ENCODE peak calls at places on chromosomes 7 and 10, in six cellular contexts. A, K, H, X, D and M are unnamed samples.

GRCh38 chr10:10794056-10794455 is 223.6 kb upstream of the CELF2 start:
- DNase-seq in X (no peak), H (no peak), D (no peak), A (no peak), K (no peak), M (no peak)

GRCh38 chr10:77643795-77644468 is 6.3 kb upstream of the KCNMA1 start:
- DNase-seq in A (peak), D (peak), H (no peak), K (peak), X (no peak), M (peak)

GRCh38 chr10:96697438-96697837 is 22.9 kb downstream of the PIK3AP1 start:
- DNase-seq in D (no peak), A (no peak), X (no peak), K (no peak), H (no peak), M (no peak)

GRCh38 chr7:604038-604883 is 84.6 kb upstream of the PDGFA start:
- DNase-seq in H (peak), K (no peak), D (no peak), A (peak), X (peak), M (peak)

GRCh38 chr10:79376751-79377556 is 29.7 kb downstream of the PPIF start:
- DNase-seq in A (no peak), X (no peak), K (no peak), H (no peak), D (no peak), M (no peak)

GRCh38 chr7:1059200-1060091 is 15.1 kb downstream of the GPR146 start:
- DNase-seq in D (peak), H (no peak), X (no peak), A (no peak), K (peak), M (peak)

GRCh38 chr10:37711617-37712488 is 145.6 kb downstream of the ZNF248 start:
- DNase-seq in D (no peak), K (no peak), H (no peak), A (peak), X (no peak), M (no peak)

GRCh38 chr7:47669178-47669878 is 87.4 kb upstream of the TNS3 start:
- DNase-seq in D (no peak), K (peak), A (peak), X (peak), H (peak), M (peak)

GRCh38 chr10:101851411-101852116 is 8.0 kb upstream of the KCNIP2 start:
- DNase-seq in A (peak), D (no peak), H (no peak), X (no peak), K (no peak), M (no peak)

GRCh38 chr7:985915-986741 is 3.1 kb downstream of the CYP2W1 start:
- DNase-seq in K (peak), D (no peak), A (peak), H (no peak), X (no peak), M (peak)

GRCh38 chr7:101911800-101912705 is 94.6 kb downstream of the CUX1 start:
- DNase-seq in A (peak), X (peak), D (no peak), K (no peak), H (peak), M (peak)

GRCh38 chr7:112001089-112001826 is 204.9 kb downstream of the DOCK4 start:
- DNase-seq in X (no peak), D (no peak), H (no peak), A (no peak), K (peak), M (peak)

GRCh38 chr10:105950410-105950809 is 1214.1 kb downstream of the SORCS1 start:
- DNase-seq in H (peak), X (peak), A (peak), D (peak), K (peak), M (peak)

GRCh38 chr7:121302214-121302745 is 26.5 kb upstream of the WNT16 start:
- DNase-seq in D (no peak), H (no peak), A (no peak), K (no peak), X (no peak), M (peak)

GRCh38 chr7:65239707-65240352 is 133.8 kb upstream of the ZNF92 start:
- DNase-seq in K (peak), A (peak), H (no peak), X (no peak), D (peak), M (peak)

GRCh38 chr10:93745411-93746065 is 12.2 kb upstream of the LGI1 start:
- DNase-seq in X (no peak), A (no peak), D (peak), H (no peak), K (peak), M (peak)

GRCh38 chr7:129434846-129435318 is 650 bp downstream of the STRIP2 start:
- DNase-seq in A (no peak), K (no peak), D (peak), X (peak), H (no peak), M (peak)

GRCh38 chr7:47356261-47356660 is 225.7 kb downstream of the TNS3 start:
- DNase-seq in K (no peak), X (no peak), A (no peak), D (no peak), H (no peak), M (no peak)

GRCh38 chr10:21495002-21495685 is 30.3 kb downstream of the SKIDA1 start:
- DNase-seq in H (no peak), K (no peak), D (no peak), A (peak), X (no peak), M (no peak)

GRCh38 chr7:727104-727805 is at the start of gene PRKAR1B:
- DNase-seq in D (no peak), X (no peak), H (no peak), K (peak), A (no peak), M (peak)

GRCh38 chr10:86348321-86349210 is 18.0 kb downstream of the GRID1 start:
- DNase-seq in A (no peak), X (peak), K (no peak), D (peak), H (no peak), M (peak)

GRCh38 chr10:97498841-97499560 is at the start of gene UBTD1:
- DNase-seq in X (peak), A (peak), K (peak), D (peak), H (peak), M (peak)

GRCh38 chr10:129959544-129960492 is 4.3 kb downstream of the EBF3 start:
- DNase-seq in A (no peak), H (no peak), X (no peak), D (peak), K (no peak), M (no peak)

GRCh38 chr10:131972474-131973071 is 9.2 kb downstream of the BNIP3 start:
- DNase-seq in X (peak), H (peak), D (no peak), A (peak), K (no peak), M (peak)

GRCh38 chr10:133254421-133255120 is 16.9 kb downstream of the VENTX start:
- DNase-seq in D (no peak), H (no peak), X (no peak), K (no peak), A (peak), M (no peak)

GRCh38 chr7:47764746-47765145 is 182.8 kb upstream of the TNS3 start:
- DNase-seq in H (no peak), X (no peak), A (no peak), D (no peak), K (no peak), M (no peak)

GRCh38 chr7:37062019-37062418 is 337.7 kb upstream of the AOAH start:
- DNase-seq in D (no peak), K (no peak), A (no peak), X (no peak), H (no peak), M (no peak)

GRCh38 chr10:49275896-49276295 is 23.1 kb upstream of the C10orf71 start:
- DNase-seq in H (no peak), A (no peak), X (no peak), D (no peak), K (no peak), M (no peak)

GRCh38 chr10:97069576-97070362 is 116.0 kb downstream of the SLIT1 start:
- DNase-seq in X (no peak), A (no peak), D (no peak), H (no peak), K (peak), M (peak)

GRCh38 chr10:124324451-124324850 is 94.3 kb downstream of the OAT start:
- DNase-seq in X (no peak), A (no peak), K (no peak), H (no peak), D (no peak), M (no peak)

GRCh38 chr10:97154789-97155188 is 31.0 kb downstream of the SLIT1 start:
- DNase-seq in A (no peak), D (no peak), K (no peak), H (no peak), X (no peak), M (no peak)

GRCh38 chr10:60424971-60425370 is 35.3 kb upstream of the ANK3 start:
- DNase-seq in X (no peak), K (no peak), H (no peak), D (no peak), A (no peak), M (no peak)
- H3K4me3 ChIP-seq in X (no peak), K (no peak), H (no peak), D (no peak), A (no peak), M (no peak)

GRCh38 chr7:141486959-141487358 is 64.3 kb upstream of the AGK start:
- DNase-seq in K (no peak), D (no peak), X (no peak), A (no peak), H (no peak), M (no peak)

GRCh38 chr7:141481971-141482370 is 69.2 kb upstream of the AGK start:
- DNase-seq in D (no peak), H (no peak), A (no peak), X (no peak), K (no peak), M (no peak)

GRCh38 chr7:141480953-141481352 is 70.3 kb upstream of the AGK start:
- DNase-seq in A (no peak), D (no peak), K (no peak), H (no peak), X (no peak), M (no peak)

GRCh38 chr7:141483044-141483443 is 68.2 kb upstream of the AGK start:
- DNase-seq in X (no peak), K (peak), D (no peak), H (no peak), A (no peak), M (no peak)

GRCh38 chr7:141484907-141485306 is 66.3 kb upstream of the AGK start:
- DNase-seq in A (no peak), X (no peak), K (no peak), H (no peak), D (no peak), M (no peak)
- TF ChIP-seq CTCF in A (no peak), X (no peak), K (no peak), H (no peak), D (no peak), M (no peak)

DNA sequence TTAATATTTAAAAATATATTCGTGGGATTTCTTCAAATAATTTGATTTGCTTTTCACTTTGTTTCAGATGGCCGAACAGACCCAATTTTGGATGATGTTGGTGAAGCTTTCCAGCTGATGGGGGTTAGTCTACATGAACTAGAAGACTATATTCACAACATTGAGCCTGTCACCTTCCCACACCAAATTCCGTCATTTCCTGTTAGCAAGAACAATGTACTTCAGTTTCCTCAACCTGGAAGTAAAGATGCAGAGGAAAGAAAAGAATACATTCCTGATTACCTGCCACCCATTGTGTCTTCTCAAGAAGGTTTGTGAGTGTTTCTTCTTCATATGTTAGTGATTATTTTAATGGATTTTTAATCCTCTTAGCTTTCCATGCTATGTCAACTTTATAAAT is 5.9 kb downstream of the TAF3 start:
- DNase-seq in K (no peak), A (no peak), H (no peak), D (no peak), X (no peak), M (no peak)
- H3K4me3 ChIP-seq in K (no peak), A (no peak), H (no peak), D (no peak), X (no peak), M (no peak)

DNA sequence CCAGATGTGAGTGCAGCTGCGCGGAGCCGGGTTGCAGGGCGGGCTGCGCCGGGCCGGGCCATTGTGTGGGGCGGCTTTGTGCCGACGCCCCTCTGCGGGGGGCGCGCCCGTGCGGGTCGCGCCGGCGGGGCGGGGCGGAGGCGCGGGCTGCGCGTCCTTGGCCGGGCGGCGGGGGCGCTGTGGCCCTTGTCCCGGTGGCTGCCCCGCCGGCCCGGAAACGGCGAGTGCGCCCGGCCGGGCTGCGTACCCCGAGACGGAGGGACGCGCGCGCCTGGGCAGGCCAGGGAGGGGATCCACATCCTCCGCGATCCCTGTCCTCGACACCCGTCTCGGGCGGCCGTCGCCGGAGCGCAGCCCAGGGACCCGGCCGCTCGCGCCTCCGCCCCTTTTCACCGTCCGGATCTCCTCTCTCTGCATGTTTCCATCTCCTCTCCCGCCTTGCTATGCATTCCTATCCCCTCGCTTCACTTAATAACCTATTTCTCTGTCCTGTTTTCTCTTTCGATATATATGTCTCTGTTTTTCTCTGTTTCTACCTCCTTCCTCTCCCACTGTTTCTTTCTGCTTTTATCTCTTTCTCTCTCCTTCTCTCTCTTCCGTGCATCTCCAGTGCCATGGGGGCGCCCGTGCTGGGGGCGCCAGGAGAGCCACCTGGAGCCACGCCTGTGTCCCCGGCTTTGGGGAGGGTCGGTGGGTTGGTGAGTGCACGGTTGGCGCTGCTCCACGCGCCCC is 765 bp downstream of the PFKFB3 start:
- DNase-seq in X (peak), K (peak), H (peak), D (peak), A (peak), M (peak)
- TF ChIP-seq CTCF in X (peak), K (peak), H (peak), D (no peak), A (no peak), M (no peak)

DNA sequence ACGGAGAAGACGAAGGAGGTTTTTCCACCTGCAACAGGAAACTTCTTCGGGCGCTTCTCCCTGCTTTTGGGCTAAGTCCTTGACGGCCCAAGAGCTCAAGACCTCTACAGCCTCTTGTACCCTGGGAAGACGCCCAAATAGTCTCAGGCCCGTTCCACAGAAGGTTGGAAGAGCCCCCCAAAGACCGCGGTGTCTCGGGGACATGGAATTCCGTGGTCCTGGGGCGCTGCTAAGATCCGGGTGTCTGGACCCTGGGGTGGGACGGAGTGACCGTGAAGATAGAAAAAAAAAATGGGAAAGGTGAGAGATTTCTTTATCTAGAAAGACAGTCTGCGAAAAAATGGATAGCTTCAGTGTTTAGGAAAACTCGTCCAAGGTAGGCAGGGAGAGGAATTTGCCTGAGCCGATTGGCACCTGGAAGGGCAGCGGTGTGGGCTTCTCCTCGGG is 398 bp downstream of the GAD2 start:
- DNase-seq in D (no peak), X (no peak), K (no peak), A (no peak), H (no peak), M (no peak)
- H3K4me3 ChIP-seq in D (peak), X (no peak), K (peak), A (no peak), H (no peak), M (no peak)

GRCh38 chr10:53675201-53675600 is 902.6 kb upstream of the MBL2 start:
- DNase-seq in H (no peak), X (no peak), D (no peak), A (no peak), K (no peak), M (no peak)
- TF ChIP-seq CTCF in H (no peak), X (no peak), D (no peak), A (no peak), K (no peak), M (no peak)

GRCh38 chr10:60731134-60731883 is 47.0 kb upstream of the CDK1 start:
- DNase-seq in D (no peak), K (no peak), H (no peak), X (no peak), A (no peak), M (peak)
- H3K4me3 ChIP-seq in D (no peak), K (no peak), H (no peak), X (no peak), A (no peak), M (peak)

GRCh38 chr7:135211179-135211945 is at the start of gene WDR91:
- DNase-seq in A (peak), H (peak), X (peak), D (peak), K (peak), M (peak)
- TF ChIP-seq CTCF in A (no peak), H (no peak), X (no peak), D (no peak), K (peak), M (no peak)